ENCODE peak calls at places on chromosomes 4 and X, in seven cellular contexts. M, J, P, N, A, G and H are unnamed samples.
A peak's percentile ranks its signal among the peaks of the same experiment; 100 is the strongest.

GRCh38 chrX:63922221-63922620 is 137.2 kb upstream of the ARHGEF9 start:
- DNase-seq in P (no peak), A (no peak), G (no peak), J (no peak), M (no peak), N (no peak), H (no peak)

GRCh38 chrX:47958943-47959342 is 44.8 kb downstream of the ZNF182 start:
- DNase-seq in G (no peak), A (no peak), P (no peak), J (peak; percentile 21), M (peak; percentile 5), N (no peak), H (peak; percentile 2)

GRCh38 chr4:126991965-126992364 is 640.8 kb upstream of the INTU start:
- DNase-seq in N (no peak), A (no peak), P (no peak), G (no peak), M (no peak), J (no peak), H (no peak)

GRCh38 chrX:45811307-45811706 is 610.6 kb upstream of the DIPK2B start:
- DNase-seq in G (no peak), A (no peak), P (no peak), J (no peak), M (no peak), N (no peak), H (peak; percentile 17)

GRCh38 chrX:56572975-56573374 is 9.5 kb downstream of the UBQLN2 start:
- DNase-seq in J (no peak), P (no peak), G (peak; percentile 36), M (no peak), A (no peak), N (no peak), H (no peak)

GRCh38 chr4:175536852-175537453 is 275.1 kb downstream of the GPM6A start:
- DNase-seq in J (peak; percentile 35), P (no peak), A (no peak), M (no peak), G (no peak), N (no peak), H (peak; percentile 52)

GRCh38 chr4:186554890-186555827 is at the start of gene MTNR1A:
- DNase-seq in G (no peak), M (no peak), J (no peak), N (no peak), A (no peak), P (no peak), H (no peak)

GRCh38 chr4:29581469-29581868 is 1138.7 kb upstream of the PCDH7 start:
- DNase-seq in J (no peak), G (no peak), M (peak; percentile 30), P (no peak), N (no peak), A (no peak), H (no peak)

GRCh38 chr4:114597410-114598115 is 1.0 kb upstream of the UGT8 start:
- DNase-seq in P (peak; percentile 20), N (no peak), J (no peak), M (no peak), A (peak; percentile 47), G (no peak), H (no peak)

GRCh38 chr4:65623509-65623908 is 46.8 kb downstream of the EPHA5 start:
- DNase-seq in M (peak; percentile 62), N (no peak), P (no peak), A (no peak), J (no peak), G (no peak), H (no peak)

GRCh38 chr4:182231503-182231902 is 11.7 kb upstream of the TENM3 start:
- DNase-seq in P (no peak), G (no peak), J (no peak), M (no peak), N (no peak), A (no peak), H (no peak)

GRCh38 chr4:7199771-7200441 is 7.6 kb downstream of the SORCS2 start:
- DNase-seq in A (no peak), G (no peak), J (no peak), P (no peak), N (peak; percentile 11), M (no peak), H (no peak)

GRCh38 chr4:569958-570667 is 6.0 kb downstream of the TMEM271 start:
- DNase-seq in P (no peak), M (no peak), G (no peak), N (no peak), A (no peak), J (no peak), H (no peak)

GRCh38 chrX:7934026-7934425 is 6.8 kb upstream of the PNPLA4 start:
- DNase-seq in G (no peak), M (no peak), A (no peak), N (no peak), P (no peak), J (no peak), H (no peak)
- TF ChIP-seq POLR2A in G (no peak), M (no peak), A (no peak), N (no peak), P (no peak), J (no peak), H (no peak)

GRCh38 chrX:71301195-71301924 is at the start of gene ITGB1BP2:
- DNase-seq in A (no peak), M (peak; percentile 1), P (no peak), G (no peak), N (no peak), J (peak; percentile 43), H (no peak)
- TF ChIP-seq POLR2A in A (no peak), M (no peak), P (no peak), G (no peak), N (no peak), J (no peak), H (peak; percentile 9)

GRCh38 chr4:140019619-140020367 is 134.2 kb downstream of the MAML3 start:
- DNase-seq in P (no peak), M (no peak), N (no peak), A (no peak), G (no peak), J (peak; percentile 85), H (no peak)
- TF ChIP-seq POLR2A in P (no peak), M (no peak), N (no peak), A (no peak), G (no peak), J (no peak), H (no peak)

GRCh38 chrX:85504381-85504780 is 124.9 kb upstream of the POF1B start:
- DNase-seq in A (no peak), N (no peak), J (no peak), P (no peak), M (no peak), G (no peak), H (no peak)
- TF ChIP-seq POLR2A in A (no peak), N (no peak), J (no peak), P (no peak), M (no peak), G (no peak), H (no peak)

GRCh38 chr4:124903995-124904722 is 191.6 kb upstream of the ANKRD50 start:
- DNase-seq in N (no peak), J (no peak), P (no peak), M (peak; percentile 87), A (peak; percentile 62), G (peak; percentile 16), H (no peak)
- TF ChIP-seq POLR2A in N (no peak), J (no peak), P (no peak), M (no peak), A (no peak), G (no peak), H (no peak)